ENCODE peak calls at places on chromosome X, in eight cellular contexts. One of them, this sample, is unnamed.

GRCh38 chrX:109943740-109944092 is 59.2 kb upstream of the TMEM164 start:
- DNase-seq in COR-L47: no peak
- DNase-seq in progenitor cell of endocrine pancreas: no peak
- DNase-seq in epithelial cell of esophagus: no peak
- DNase-seq in aorta: no peak
- DNase-seq in heart right ventricle: no peak
- DNase-seq in neural crest cell: no peak
- DNase-seq in amygdala: no peak
- DNase-seq in this sample: no peak

GRCh38 chrX:19904778-19905367 is 17.5 kb upstream of the SH3KBP1 start:
- DNase-seq in epithelial cell of esophagus: peak; percentile 71
- DNase-seq in amygdala: no peak
- DNase-seq in neural crest cell: no peak
- DNase-seq in aorta: no peak
- DNase-seq in heart right ventricle: no peak
- DNase-seq in COR-L47: peak; percentile 35
- DNase-seq in progenitor cell of endocrine pancreas: no peak
- DNase-seq in this sample: peak; percentile 59

GRCh38 chrX:118038614-118039365 is 77.8 kb downstream of the KLHL13 start:
- DNase-seq in amygdala: no peak
- DNase-seq in heart right ventricle: no peak
- DNase-seq in aorta: no peak
- DNase-seq in COR-L47: no peak
- DNase-seq in neural crest cell: no peak
- DNase-seq in progenitor cell of endocrine pancreas: no peak
- DNase-seq in epithelial cell of esophagus: peak; percentile 36
- DNase-seq in this sample: no peak

GRCh38 chrX:40004916-40005289 is 92.9 kb downstream of the BCOR start:
- DNase-seq in neural crest cell: no peak
- DNase-seq in heart right ventricle: no peak
- DNase-seq in COR-L47: no peak
- DNase-seq in epithelial cell of esophagus: no peak
- DNase-seq in aorta: no peak
- DNase-seq in progenitor cell of endocrine pancreas: no peak
- DNase-seq in amygdala: no peak
- DNase-seq in this sample: no peak

GRCh38 chrX:45735571-45735970 is 534.9 kb upstream of the DIPK2B start:
- DNase-seq in epithelial cell of esophagus: no peak
- DNase-seq in COR-L47: no peak
- DNase-seq in neural crest cell: no peak
- DNase-seq in progenitor cell of endocrine pancreas: no peak
- DNase-seq in amygdala: no peak
- DNase-seq in heart right ventricle: no peak
- DNase-seq in aorta: no peak
- DNase-seq in this sample: no peak

GRCh38 chrX:134936542-134936941 is 54.2 kb upstream of the SMIM10 start:
- DNase-seq in epithelial cell of esophagus: peak; percentile 61
- DNase-seq in neural crest cell: no peak
- DNase-seq in progenitor cell of endocrine pancreas: no peak
- DNase-seq in heart right ventricle: no peak
- DNase-seq in COR-L47: no peak
- DNase-seq in amygdala: no peak
- DNase-seq in aorta: no peak
- DNase-seq in this sample: no peak

GRCh38 chrX:38165023-38165422 is 55.6 kb downstream of the SRPX start:
- DNase-seq in amygdala: no peak
- DNase-seq in neural crest cell: no peak
- DNase-seq in COR-L47: no peak
- DNase-seq in aorta: no peak
- DNase-seq in heart right ventricle: no peak
- DNase-seq in epithelial cell of esophagus: no peak
- DNase-seq in progenitor cell of endocrine pancreas: no peak
- DNase-seq in this sample: no peak

GRCh38 chrX:52923781-52924241 is 26.7 kb downstream of the FAM156B start:
- DNase-seq in neural crest cell: no peak
- DNase-seq in heart right ventricle: no peak
- DNase-seq in COR-L47: no peak
- DNase-seq in amygdala: no peak
- DNase-seq in aorta: peak; percentile 55
- DNase-seq in progenitor cell of endocrine pancreas: no peak
- DNase-seq in epithelial cell of esophagus: peak; percentile 63
- DNase-seq in this sample: no peak

GRCh38 chrX:152635941-152636340 is 1.8 kb upstream of the GABRQ start:
- DNase-seq in amygdala: no peak
- DNase-seq in progenitor cell of endocrine pancreas: no peak
- DNase-seq in aorta: no peak
- DNase-seq in COR-L47: peak; percentile 33
- DNase-seq in neural crest cell: peak; percentile 35
- DNase-seq in epithelial cell of esophagus: peak; percentile 55
- DNase-seq in heart right ventricle: no peak
- DNase-seq in this sample: peak; percentile 67

This sample was measured in NCI-H1105 treated with DMSO at 0.1 percent for 48 hours.